ENCODE peak calls at places on chromosome 2, in ten cellular contexts. Q is neuronal stem cell; U is OCI-LY7; Y is neural progenitor cell; A is CD8-positive, alpha-beta memory T cell; D is right cardiac atrium; N is mammary epithelial cell; L is mesenchymal stem cell; G is A549; P is astrocyte. I is an unnamed sample. For H3K4me1, the result is how much of the 10 kb centered on the place peaks cover.

GRCh38 chr2:231276986-231277385 is 78.6 kb downstream of the ARMC9 start:
- DNase-seq in Q (no peak), Y (no peak), A (no peak), P (no peak), D (no peak), G (no peak), L (no peak), U (no peak), N (no peak), I (no peak)

GRCh38 chr2:98604547-98604946 is 3.8 kb downstream of the COA5 start:
- DNase-seq in A (no peak), Q (no peak), Y (no peak), N (no peak), P (no peak), G (no peak), D (no peak), U (no peak), L (no peak), I (no peak)

GRCh38 chr2:139917723-139918384 is 1137.7 kb upstream of the NXPH2 start:
- DNase-seq in Y (no peak), P (peak), L (no peak), D (no peak), G (no peak), A (no peak), U (no peak), N (no peak), Q (no peak), I (no peak)

GRCh38 chr2:222381556-222381955 is 42.8 kb upstream of the SGPP2 start:
- DNase-seq in A (no peak), P (no peak), D (no peak), L (no peak), N (no peak), Y (peak), Q (no peak), U (no peak), G (no peak), I (no peak)

GRCh38 chr2:31511376-31511775 is 69.4 kb downstream of the SRD5A2 start:
- DNase-seq in L (no peak), D (no peak), Q (no peak), A (no peak), G (no peak), U (no peak), N (no peak), Y (no peak), P (no peak), I (no peak)

GRCh38 chr2:145007673-145008263 is 487.8 kb upstream of the ZEB2 start:
- DNase-seq in A (no peak), Y (no peak), G (peak), N (peak), P (peak), U (no peak), D (peak), L (peak), Q (no peak), I (no peak)

GRCh38 chr2:207531024-207531411 is 1.3 kb downstream of the CREB1 start:
- DNase-seq in Q (no peak), U (no peak), P (no peak), L (no peak), Y (peak), D (no peak), A (no peak), G (no peak), N (no peak), I (no peak)

GRCh38 chr2:223357076-223357475 is 245.1 kb downstream of the SCG2 start:
- DNase-seq in U (no peak), D (no peak), A (no peak), Q (no peak), G (no peak), Y (no peak), P (no peak), L (no peak), N (peak), I (no peak)

GRCh38 chr2:6470518-6470917 is 395.2 kb downstream of the CMPK2 start:
- DNase-seq in N (no peak), D (no peak), Y (peak), G (no peak), A (no peak), L (no peak), Q (peak), P (no peak), U (no peak), I (no peak)

GRCh38 chr2:33518929-33519328 is 42.5 kb downstream of the RASGRP3 start:
- DNase-seq in U (no peak), D (no peak), L (peak), A (no peak), N (peak), Y (no peak), G (no peak), Q (no peak), P (peak), I (no peak)

GRCh38 chr2:226475650-226476049 is 324.0 kb downstream of the IRS1 start:
- DNase-seq in A (no peak), D (no peak), Y (no peak), G (peak), U (no peak), N (peak), P (peak), Q (no peak), L (peak), I (no peak)

GRCh38 chr2:98805412-98806265 is 74.7 kb upstream of the MGAT4A start:
- DNase-seq in U (no peak), D (no peak), G (no peak), L (peak), N (peak), A (no peak), Q (no peak), P (peak), Y (peak), I (peak)

GRCh38 chr2:129744649-129745048 is 234.8 kb upstream of the RAB6C start:
- DNase-seq in N (no peak), U (no peak), P (no peak), D (no peak), L (no peak), G (no peak), Y (peak), A (no peak), Q (no peak), I (no peak)

GRCh38 chr2:69196327-69197117 is 183.5 kb downstream of the ANTXR1 start:
- DNase-seq in A (no peak), L (peak), U (no peak), D (no peak), Y (no peak), Q (no peak), P (peak), G (no peak), N (peak), I (no peak)

GRCh38 chr2:68796306-68796905 is 61.8 kb downstream of the ARHGAP25 start:
- DNase-seq in A (peak), Y (no peak), N (no peak), U (peak), D (no peak), G (no peak), P (no peak), Q (no peak), L (no peak), I (no peak)

GRCh38 chr2:113692698-113693428 is 63.6 kb downstream of the SLC35F5 start:
- DNase-seq in P (no peak), G (no peak), N (no peak), U (peak), Y (no peak), L (no peak), D (no peak), Q (no peak), A (peak), I (no peak)

GRCh38 chr2:120847700-120848321 is 112.1 kb downstream of the GLI2 start:
- DNase-seq in D (peak), Y (no peak), L (no peak), P (no peak), U (no peak), N (peak), A (no peak), Q (no peak), G (no peak), I (peak)

GRCh38 chr2:53247986-53248735 is 519.4 kb upstream of the CHAC2 start:
- DNase-seq in N (no peak), P (no peak), G (no peak), A (no peak), U (no peak), L (no peak), Y (no peak), D (no peak), Q (no peak), I (no peak)

GRCh38 chr2:153477096-153477555 is 1.4 kb downstream of the RPRM start:
- DNase-seq in L (no peak), A (no peak), P (no peak), Q (no peak), Y (peak), G (no peak), D (no peak), N (no peak), U (no peak), I (no peak)

DNA sequence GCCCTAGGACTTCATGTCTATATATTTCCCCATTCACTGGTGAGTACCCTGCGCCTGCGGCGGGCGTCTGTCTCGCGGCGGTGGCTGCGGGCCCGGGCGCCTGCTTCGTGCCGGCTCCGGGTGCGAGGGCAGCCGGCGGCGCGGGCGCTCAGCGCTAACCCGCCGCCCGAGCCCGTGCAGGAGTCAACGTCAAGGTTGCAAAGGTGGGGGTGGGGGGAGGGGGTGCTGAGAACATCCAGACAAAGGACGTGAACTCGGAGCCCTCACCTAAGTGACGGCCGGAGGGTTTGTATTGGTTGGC is 342 bp downstream of the LBH start:
- DNase-seq in Q (no peak), U (no peak), A (peak), Y (no peak), N (no peak), G (peak), P (no peak), D (no peak), L (no peak), I (no peak)
- H3K27ac ChIP-seq in Q (no peak), U (no peak), A (peak), Y (no peak), N (no peak), G (peak), P (peak), D (peak), L (no peak), I (peak)

GRCh38 chr2:240582781-240583180 is 3.8 kb upstream of the CAPN10 start:
- DNase-seq in Y (no peak), Q (no peak), A (no peak), N (peak), U (no peak), D (no peak), L (no peak), P (no peak), G (no peak), I (no peak)
- H3K4me1 ChIP-seq in Y (under half), Q (under half), A (under half), N (half or more), U (half or more), D (under half), L (under half), P (under half), G (under half), I (half or more)

GRCh38 chr2:191335875-191336464 is 90.8 kb downstream of the MYO1B start:
- DNase-seq in L (no peak), Y (no peak), D (no peak), N (no peak), U (no peak), G (no peak), A (no peak), P (no peak), Q (no peak), I (no peak)
- H3K27ac ChIP-seq in L (no peak), Y (no peak), D (no peak), N (no peak), U (no peak), G (no peak), A (no peak), P (no peak), Q (no peak), I (no peak)

GRCh38 chr2:15643209-15643500 is 51.5 kb downstream of the DDX1 start:
- DNase-seq in L (no peak), U (no peak), Y (peak), A (no peak), Q (peak), D (no peak), N (no peak), P (no peak), G (no peak), I (no peak)

GRCh38 chr2:15642334-15643208 is 50.9 kb downstream of the DDX1 start:
- DNase-seq in Y (no peak), D (no peak), L (no peak), G (no peak), P (no peak), Q (peak), A (no peak), U (no peak), N (no peak), I (no peak)

GRCh38 chr2:15645300-15645699 is 53.6 kb downstream of the DDX1 start:
- DNase-seq in G (no peak), N (no peak), Q (no peak), Y (no peak), P (no peak), D (no peak), U (no peak), L (no peak), A (no peak), I (no peak)

GRCh38 chr2:15645720-15646385 is 54.2 kb downstream of the DDX1 start:
- DNase-seq in L (no peak), Q (no peak), P (no peak), A (no peak), N (no peak), U (no peak), D (no peak), G (no peak), Y (no peak), I (no peak)

DNA sequence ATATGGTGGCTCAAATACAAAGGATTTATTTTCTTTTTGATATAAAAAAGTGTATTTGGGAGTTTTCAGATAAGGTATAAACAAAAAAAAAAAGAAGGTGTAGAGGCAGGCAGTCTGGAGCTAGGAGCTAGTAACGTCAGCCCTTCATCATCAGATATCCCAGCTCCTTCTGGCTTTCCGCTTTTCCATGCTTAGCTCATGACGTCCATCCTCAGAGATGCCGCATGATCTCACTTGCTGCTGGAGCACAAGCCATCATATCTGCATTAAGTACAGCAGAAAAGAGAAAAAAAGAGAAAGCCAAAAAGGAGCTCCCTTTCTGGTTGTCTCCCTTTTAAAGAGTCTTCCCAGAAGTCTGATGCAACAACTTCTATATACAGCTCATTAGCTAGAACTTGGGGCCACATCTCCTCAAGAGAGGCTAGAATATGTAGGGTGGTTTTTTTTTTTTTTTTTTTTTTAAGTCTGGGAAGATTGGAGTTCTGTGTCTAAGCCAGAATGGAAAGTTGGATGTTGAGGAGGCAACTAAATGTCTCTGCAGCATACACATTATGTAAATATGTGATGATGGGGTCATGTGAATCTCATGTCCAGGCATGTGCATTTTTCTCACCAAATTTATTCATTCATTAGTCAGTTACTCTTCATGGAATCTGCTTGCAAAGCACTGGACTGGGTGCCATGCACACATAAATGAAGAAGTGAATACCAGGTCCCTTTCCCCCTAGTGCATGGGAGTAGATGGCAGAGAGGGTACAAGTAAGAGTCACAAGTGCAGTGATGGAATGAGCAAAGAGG is 52.3 kb downstream of the DDX1 start:
- DNase-seq in G (no peak), Y (no peak), A (no peak), P (no peak), Q (no peak), U (no peak), L (no peak), N (peak), D (no peak), I (no peak)
- H3K4me1 ChIP-seq in G (under half), Y (under half), A (under half), P (under half), Q (under half), U (under half), L (under half), N (under half), D (under half), I (under half)

GRCh38 chr2:217988014-217988839 is 14.6 kb downstream of the TNS1 start:
- DNase-seq in L (peak), G (peak), P (peak), U (peak), D (peak), A (peak), N (peak), Q (peak), Y (peak), I (peak)
- H3K27ac ChIP-seq in L (no peak), G (peak), P (no peak), U (no peak), D (peak), A (no peak), N (no peak), Q (no peak), Y (no peak), I (peak)

GRCh38 chr2:112136081-112136480 is 2.1 kb upstream of the FBLN7 start:
- DNase-seq in N (no peak), Y (no peak), D (no peak), G (no peak), U (no peak), Q (no peak), A (no peak), L (no peak), P (no peak), I (no peak)
- H3K4me1 ChIP-seq in N (under half), Y (under half), D (under half), G (under half), U (under half), Q (under half), A (under half), L (under half), P (under half), I (under half)

GRCh38 chr2:1743396-1744150 is 742 bp downstream of the PXDN start:
- DNase-seq in N (peak), G (no peak), L (peak), Y (peak), P (peak), U (no peak), D (peak), Q (no peak), A (no peak), I (peak)
- H3K27ac ChIP-seq in N (peak), G (peak), L (peak), Y (peak), P (peak), U (no peak), D (peak), Q (peak), A (no peak), I (peak)

DNA sequence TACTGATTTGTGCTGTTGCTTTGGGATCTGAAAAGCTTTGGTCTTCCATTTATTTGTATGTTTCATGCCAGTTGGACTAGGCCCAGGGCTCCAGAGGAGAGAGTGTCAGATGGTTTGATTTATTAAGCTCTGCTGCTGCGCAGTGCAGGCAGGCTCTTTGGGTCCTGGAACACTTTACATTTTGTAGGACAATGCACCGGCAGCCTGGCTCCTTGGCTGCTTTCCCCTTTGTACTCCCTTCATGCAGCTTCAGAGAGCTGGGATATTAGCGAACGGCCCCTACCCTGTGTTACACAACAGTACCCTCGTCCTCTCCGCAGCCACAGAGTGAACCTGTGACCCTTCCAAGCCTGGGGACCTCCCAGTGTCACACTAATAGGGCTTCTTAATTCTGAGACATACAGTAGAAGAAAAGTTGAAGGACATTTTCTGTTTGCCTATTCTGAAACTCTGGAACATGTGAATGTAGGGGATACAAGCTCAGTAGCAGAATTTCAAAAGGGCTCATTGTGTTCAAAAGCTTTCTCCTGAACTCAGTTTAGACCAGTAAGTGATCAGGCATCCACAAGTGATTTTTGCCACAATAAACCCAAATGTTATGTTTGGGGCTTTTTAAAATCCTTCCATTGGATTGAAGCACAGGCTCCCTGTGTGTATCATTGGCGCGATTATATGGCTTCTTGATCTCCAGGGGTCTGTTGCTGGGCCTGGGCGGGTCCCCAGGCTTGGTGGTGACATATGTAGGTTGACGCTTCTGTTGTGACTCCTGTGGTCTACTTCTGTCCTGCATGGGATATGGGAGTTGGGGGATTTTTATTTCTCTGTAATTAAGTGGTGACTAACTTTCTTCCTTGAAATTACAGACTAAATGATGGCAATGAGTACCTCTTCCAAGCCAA is 56.5 kb upstream of the EML6 start:
- DNase-seq in P (peak), U (no peak), N (no peak), D (peak), G (no peak), A (no peak), L (peak), Q (no peak), Y (no peak), I (no peak)
- H3K4me1 ChIP-seq in P (under half), U (under half), N (under half), D (under half), G (under half), A (under half), L (under half), Q (under half), Y (under half), I (half or more)